ENCODE peak calls at places on chromosomes 1 and 21, in five cellular contexts. N is cardiac septum; Z is DMS153; R is stimulated activated CD4-positive, alpha-beta T cell treated with anti-CD3 and anti-CD28 coated beads, Interleukin-15, amount 100 ng/mL, for 24 hours; L is NCI-H146. I is an unnamed sample.

GRCh38 chr1:203217139-203217621 is 12.3 kb downstream of the CHIT1 start:
- DNase-seq in L (peak; percentile 11), N (no peak), R (no peak), Z (peak; percentile 26), I (no peak)

GRCh38 chr1:13430495-13430894 is 20.2 kb downstream of the PRAMEF20 start:
- DNase-seq in R (no peak), L (no peak), Z (no peak), N (no peak), I (no peak)

GRCh38 chr1:203536575-203536974 is 42.6 kb downstream of the OPTC start:
- DNase-seq in L (no peak), R (no peak), N (no peak), Z (no peak), I (no peak)

GRCh38 chr21:45989355-45990048 is 7.9 kb downstream of the COL6A1 start:
- DNase-seq in R (no peak), L (no peak), Z (no peak), N (no peak), I (peak; percentile 1)

GRCh38 chr1:46512135-46512791 is 22.6 kb downstream of the DMBX1 start:
- DNase-seq in N (no peak), L (no peak), Z (no peak), R (no peak), I (no peak)

GRCh38 chr1:27444632-27445031 is 45.3 kb downstream of the WASF2 start:
- DNase-seq in Z (no peak), R (no peak), N (no peak), L (no peak), I (no peak)

GRCh38 chr1:108561145-108561458 is 1.2 kb downstream of the EEIG2 start:
- DNase-seq in N (no peak), R (no peak), L (no peak), Z (no peak), I (no peak)

GRCh38 chr21:45554477-45555175 is 12.4 kb upstream of the SLC19A1 start:
- DNase-seq in Z (peak; percentile 22), N (peak; percentile 96), L (peak; percentile 37), R (peak; percentile 90), I (peak; percentile 84)

GRCh38 chr1:174258148-174258550 is 98.8 kb downstream of the RABGAP1L start:
- DNase-seq in N (no peak), L (peak; percentile 36), Z (peak; percentile 36), R (peak; percentile 58), I (peak; percentile 25)

GRCh38 chr1:147545133-147545532 is 3.8 kb downstream of the BCL9 start:
- DNase-seq in R (peak; percentile 90), Z (no peak), L (no peak), N (no peak), I (peak; percentile 67)

GRCh38 chr1:187630653-187631380 is 802.1 kb downstream of the PLA2G4A start:
- DNase-seq in N (no peak), L (no peak), R (no peak), Z (no peak), I (no peak)

GRCh38 chr1:184792450-184792969 is 37.9 kb upstream of the EDEM3 start:
- DNase-seq in L (peak; percentile 82), N (peak; percentile 78), Z (no peak), R (peak; percentile 10), I (peak; percentile 10)

GRCh38 chr1:222466150-222466865 is 81.6 kb downstream of the HHIPL2 start:
- DNase-seq in R (no peak), L (no peak), Z (no peak), N (no peak), I (no peak)

GRCh38 chr1:192678099-192678498 is 42.2 kb downstream of the RGS13 start:
- DNase-seq in R (no peak), N (no peak), L (no peak), Z (no peak), I (no peak)

GRCh38 chr1:229397762-229398161 is 36.1 kb downstream of the ACTA1 start:
- DNase-seq in N (no peak), R (no peak), L (no peak), Z (no peak), I (no peak)

GRCh38 chr21:39720126-39720778 is 24.7 kb upstream of the IGSF5 start:
- DNase-seq in L (no peak), N (no peak), Z (no peak), R (no peak), I (no peak)

GRCh38 chr1:46538147-46538546 is 13.3 kb downstream of the KNCN start:
- DNase-seq in R (no peak), N (no peak), Z (no peak), L (no peak), I (no peak)

GRCh38 chr1:8211620-8212442 is 106.1 kb upstream of the SLC45A1 start:
- DNase-seq in Z (peak; percentile 68), L (no peak), N (peak; percentile 78), R (peak; percentile 21), I (no peak)

GRCh38 chr1:27348861-27349783 is 7.3 kb downstream of the SYTL1 start:
- DNase-seq in L (peak; percentile 75), Z (peak; percentile 84), R (peak; percentile 44), N (no peak), I (peak; percentile 79)

GRCh38 chr1:212212901-212213300 is 72.3 kb upstream of the PPP2R5A start:
- DNase-seq in Z (no peak), L (no peak), N (no peak), R (no peak), I (no peak)

GRCh38 chr1:153057375-153057774 is at the start of gene SPRR2A:
- DNase-seq in N (no peak), Z (no peak), L (no peak), R (no peak), I (no peak)

GRCh38 chr1:62142550-62142949 is 52.1 kb upstream of the L1TD1 start:
- DNase-seq in L (no peak), R (no peak), N (no peak), Z (no peak), I (no peak)

GRCh38 chr1:36322085-36322785 is 1.2 kb downstream of the EVA1B start:
- DNase-seq in N (no peak), R (no peak), Z (no peak), L (no peak), I (no peak)

GRCh38 chr1:240599299-240599698 is 12.7 kb downstream of the GREM2 start:
- DNase-seq in N (no peak), L (no peak), R (no peak), Z (no peak), I (no peak)

GRCh38 chr1:85321237-85321964 is 45.0 kb upstream of the BCL10 start:
- DNase-seq in L (no peak), Z (no peak), N (no peak), R (peak; percentile 51), I (no peak)

GRCh38 chr1:76925825-76926224 is 58.5 kb downstream of the ST6GALNAC5 start:
- DNase-seq in L (no peak), R (no peak), N (no peak), Z (no peak), I (no peak)

GRCh38 chr1:31848381-31848897 is 32.6 kb upstream of the SPOCD1 start:
- DNase-seq in L (no peak), R (peak; percentile 54), Z (no peak), N (no peak), I (peak; percentile 90)

GRCh38 chr21:35575280-35575915 is 484.9 kb downstream of the SETD4 start:
- DNase-seq in L (no peak), N (no peak), R (no peak), Z (no peak), I (no peak)

GRCh38 chr1:226987179-226987536 is 47.1 kb downstream of the COQ8A start:
- DNase-seq in R (no peak), Z (no peak), L (no peak), N (no peak), I (no peak)

GRCh38 chr1:2463396-2463795 is 12.7 kb upstream of the PLCH2 start:
- DNase-seq in N (no peak), R (no peak), L (no peak), Z (no peak), I (no peak)

GRCh38 chr1:157403203-157403602 is 149.1 kb downstream of the FCRL5 start:
- DNase-seq in Z (peak; percentile 15), L (no peak), R (no peak), N (peak; percentile 46), I (no peak)

GRCh38 chr1:12186277-12186985 is 19.6 kb downstream of the TNFRSF1B start:
- DNase-seq in Z (no peak), N (no peak), L (no peak), R (no peak), I (no peak)

GRCh38 chr1:109531205-109531779 is 8.4 kb upstream of the GPR61 start:
- DNase-seq in N (peak; percentile 54), L (no peak), R (no peak), Z (no peak), I (no peak)